ENCODE peak calls at places on chromosomes 11 and 22, in five cellular contexts. One of them, this sample, is unnamed.
A peak's percentile ranks its signal among the peaks of the same experiment; 100 is the strongest.

GRCh38 chr22:42428760-42429159 is 3.4 kb downstream of the NFAM1 start:
- DNase-seq in HFFc6: no peak
- DNase-seq in fibroblast of lung: no peak
- DNase-seq in kidney: no peak
- DNase-seq in sigmoid colon: no peak
- DNase-seq in this sample: no peak

GRCh38 chr11:118857385-118857784 is 26.3 kb upstream of the CXCR5 start:
- DNase-seq in fibroblast of lung: no peak
- DNase-seq in HFFc6: no peak
- DNase-seq in sigmoid colon: no peak
- DNase-seq in kidney: no peak
- DNase-seq in this sample: no peak

GRCh38 chr11:9853929-9854557 is 190.2 kb downstream of the SWAP70 start:
- DNase-seq in kidney: no peak
- DNase-seq in sigmoid colon: no peak
- DNase-seq in fibroblast of lung: peak; percentile 58
- DNase-seq in HFFc6: peak; percentile 7
- DNase-seq in this sample: no peak

GRCh38 chr11:59186130-59186594 is 14.2 kb downstream of the DTX4 start:
- DNase-seq in HFFc6: no peak
- DNase-seq in kidney: no peak
- DNase-seq in sigmoid colon: no peak
- DNase-seq in fibroblast of lung: no peak
- DNase-seq in this sample: peak; percentile 18

GRCh38 chr11:65872555-65873279 is at the start of gene EFEMP2:
- DNase-seq in HFFc6: no peak
- DNase-seq in fibroblast of lung: no peak
- DNase-seq in sigmoid colon: peak; percentile 83
- DNase-seq in kidney: peak; percentile 90
- DNase-seq in this sample: no peak

GRCh38 chr11:109197656-109198055 is 224.3 kb upstream of the C11orf87 start:
- DNase-seq in fibroblast of lung: no peak
- DNase-seq in kidney: no peak
- DNase-seq in HFFc6: peak; percentile 25
- DNase-seq in sigmoid colon: no peak
- DNase-seq in this sample: peak; percentile 12

GRCh38 chr11:12100886-12101285 is 9.5 kb upstream of the MICAL2 start:
- DNase-seq in HFFc6: no peak
- DNase-seq in fibroblast of lung: no peak
- DNase-seq in sigmoid colon: no peak
- DNase-seq in kidney: no peak
- DNase-seq in this sample: no peak

GRCh38 chr11:76800466-76801200 is 17.5 kb downstream of the TSKU start:
- DNase-seq in HFFc6: no peak
- DNase-seq in sigmoid colon: no peak
- DNase-seq in kidney: no peak
- DNase-seq in fibroblast of lung: no peak
- DNase-seq in this sample: no peak

GRCh38 chr11:12303431-12304149 is 73.8 kb upstream of the PARVA start:
- DNase-seq in kidney: no peak
- DNase-seq in fibroblast of lung: peak; percentile 45
- DNase-seq in sigmoid colon: no peak
- DNase-seq in HFFc6: no peak
- DNase-seq in this sample: peak; percentile 27

GRCh38 chr11:12853652-12854296 is 155.3 kb upstream of the RASSF10 start:
- DNase-seq in HFFc6: no peak
- DNase-seq in fibroblast of lung: peak; percentile 65
- DNase-seq in sigmoid colon: no peak
- DNase-seq in kidney: no peak
- DNase-seq in this sample: peak; percentile 46

GRCh38 chr22:45709866-45710265 is 38.2 kb downstream of the ATXN10 start:
- DNase-seq in fibroblast of lung: peak; percentile 28
- DNase-seq in sigmoid colon: no peak
- DNase-seq in kidney: no peak
- DNase-seq in HFFc6: peak; percentile 81
- DNase-seq in this sample: peak; percentile 37

GRCh38 chr11:86458294-86459001 is 83.8 kb downstream of the CCDC81 start:
- DNase-seq in fibroblast of lung: no peak
- DNase-seq in sigmoid colon: no peak
- DNase-seq in kidney: no peak
- DNase-seq in HFFc6: no peak
- DNase-seq in this sample: no peak

GRCh38 chr11:86456075-86456939 is 81.6 kb downstream of the CCDC81 start:
- DNase-seq in fibroblast of lung: peak; percentile 82
- DNase-seq in HFFc6: peak; percentile 72
- DNase-seq in kidney: peak; percentile 87
- DNase-seq in sigmoid colon: peak; percentile 92
- DNase-seq in this sample: peak; percentile 68

GRCh38 chr11:86459002-86459385 is 84.3 kb downstream of the CCDC81 start:
- DNase-seq in HFFc6: no peak
- DNase-seq in kidney: no peak
- DNase-seq in sigmoid colon: no peak
- DNase-seq in fibroblast of lung: peak; percentile 46
- DNase-seq in this sample: no peak

GRCh38 chr11:86449993-86450629 is 75.4 kb downstream of the CCDC81 start:
- DNase-seq in HFFc6: no peak
- DNase-seq in sigmoid colon: no peak
- DNase-seq in fibroblast of lung: no peak
- DNase-seq in kidney: no peak
- DNase-seq in this sample: no peak

DNA sequence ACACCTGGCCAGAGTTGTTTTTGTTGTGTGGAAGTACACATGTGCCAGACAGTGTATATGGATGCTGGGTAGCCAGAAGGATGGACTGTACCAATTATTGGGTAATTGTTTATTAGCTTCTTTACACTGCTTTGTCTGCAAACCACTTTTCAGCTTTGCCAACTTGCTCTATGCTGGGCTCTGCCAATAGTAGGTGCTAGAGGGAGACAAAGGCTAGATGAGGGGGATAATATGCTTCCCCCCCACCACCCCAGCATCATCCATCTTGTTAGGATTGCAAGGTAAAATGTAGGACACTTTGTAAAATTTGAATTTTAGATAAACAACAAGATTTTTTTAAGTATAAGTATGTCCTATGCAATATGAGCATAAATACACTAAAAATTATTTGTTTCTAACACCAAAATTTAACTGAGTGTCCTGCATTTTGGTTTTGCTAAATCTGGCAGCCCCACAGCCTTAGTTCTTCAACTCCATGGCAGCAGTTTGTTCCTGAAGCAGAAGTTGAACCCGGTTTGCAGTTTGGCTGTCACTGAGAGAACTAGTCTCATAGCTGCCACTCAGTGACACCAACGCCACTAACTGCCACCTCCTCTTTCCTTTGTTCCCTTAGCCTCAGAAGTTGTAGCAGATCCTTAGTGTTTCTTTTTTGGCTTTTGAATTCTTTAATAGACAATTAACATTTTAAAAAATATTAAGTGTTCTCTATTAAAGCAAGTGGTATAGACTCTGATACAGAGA is 78.8 kb downstream of the CCDC81 start:
- DNase-seq in kidney: no peak
- DNase-seq in HFFc6: no peak
- DNase-seq in sigmoid colon: no peak
- DNase-seq in fibroblast of lung: no peak
- DNase-seq in this sample: no peak
- TF ChIP-seq CTCF in kidney: no peak
- TF ChIP-seq CTCF in HFFc6: peak; percentile 41
- TF ChIP-seq CTCF in sigmoid colon: no peak
- TF ChIP-seq CTCF in fibroblast of lung: peak; percentile 18
- TF ChIP-seq CTCF in this sample: no peak

DNA sequence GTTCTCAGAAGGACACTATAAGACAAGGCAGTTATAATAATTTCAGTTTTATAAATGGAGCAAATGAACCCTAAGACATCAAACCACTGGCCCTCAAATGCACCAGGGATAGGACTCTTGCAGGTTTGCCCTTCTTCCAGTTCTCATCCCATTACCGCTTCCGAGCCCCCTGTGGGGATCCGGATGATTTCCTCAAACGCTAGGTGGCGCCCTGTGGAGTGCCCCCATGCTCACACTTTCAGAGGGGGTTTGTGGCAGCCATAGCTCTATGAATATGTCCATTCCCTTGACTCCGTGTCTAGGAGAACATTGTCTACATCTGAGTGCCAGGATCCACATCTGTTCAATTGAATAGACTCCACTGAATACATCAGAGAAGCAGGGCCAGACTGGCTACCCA is 816.3 kb downstream of the NTM start:
- DNase-seq in sigmoid colon: no peak
- DNase-seq in HFFc6: no peak
- DNase-seq in fibroblast of lung: no peak
- DNase-seq in kidney: no peak
- DNase-seq in this sample: no peak
- TF ChIP-seq CTCF in sigmoid colon: no peak
- TF ChIP-seq CTCF in HFFc6: peak; percentile 68
- TF ChIP-seq CTCF in fibroblast of lung: peak; percentile 13
- TF ChIP-seq CTCF in kidney: no peak
- TF ChIP-seq CTCF in this sample: peak; percentile 7

DNA sequence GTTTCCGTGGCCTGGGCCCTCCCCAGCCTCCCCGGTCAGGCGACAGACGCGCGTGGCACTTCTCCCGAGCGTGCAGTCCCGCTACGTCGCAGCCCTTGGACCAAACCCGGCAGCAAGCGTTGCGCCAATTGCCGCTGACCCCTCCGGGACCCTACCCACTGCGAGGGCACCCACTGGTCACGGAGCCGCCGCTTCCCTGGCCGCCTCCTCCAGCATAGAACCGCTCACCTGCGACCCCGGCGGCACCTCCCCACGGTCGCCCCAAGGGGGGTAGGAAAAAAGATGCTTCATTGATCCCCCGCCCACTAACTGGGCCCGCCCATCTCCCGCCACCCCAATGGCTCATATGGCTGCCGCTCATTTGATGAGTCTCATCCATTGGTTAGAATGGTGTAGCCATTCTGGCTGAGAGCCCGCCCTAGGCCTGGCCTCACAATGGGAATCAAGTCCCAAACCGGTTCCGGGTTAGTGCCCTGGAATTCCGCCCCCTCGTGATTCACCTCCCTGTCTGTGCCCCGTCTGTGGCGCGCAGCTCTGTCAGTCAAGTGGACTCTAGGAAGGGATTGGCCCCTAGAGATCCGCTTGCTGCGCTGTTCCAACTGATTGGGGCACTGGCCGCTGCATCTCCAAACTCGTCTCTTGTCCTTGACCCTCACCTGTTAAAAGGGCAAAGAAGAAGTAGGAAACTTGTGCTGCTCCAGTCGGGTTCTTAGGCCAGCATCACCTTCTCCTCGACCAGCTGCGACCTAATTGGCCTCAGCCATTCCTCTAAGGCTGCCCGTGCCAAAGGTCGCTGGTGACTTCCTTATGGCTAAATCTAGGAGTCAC is at the start of gene MSANTD4:
- DNase-seq in sigmoid colon: peak; percentile 100
- DNase-seq in kidney: peak; percentile 99
- DNase-seq in HFFc6: peak; percentile 100
- DNase-seq in fibroblast of lung: peak; percentile 100
- DNase-seq in this sample: peak; percentile 97
- TF ChIP-seq CTCF in sigmoid colon: no peak
- TF ChIP-seq CTCF in kidney: no peak
- TF ChIP-seq CTCF in HFFc6: no peak
- TF ChIP-seq CTCF in fibroblast of lung: no peak
- TF ChIP-seq CTCF in this sample: no peak

DNA sequence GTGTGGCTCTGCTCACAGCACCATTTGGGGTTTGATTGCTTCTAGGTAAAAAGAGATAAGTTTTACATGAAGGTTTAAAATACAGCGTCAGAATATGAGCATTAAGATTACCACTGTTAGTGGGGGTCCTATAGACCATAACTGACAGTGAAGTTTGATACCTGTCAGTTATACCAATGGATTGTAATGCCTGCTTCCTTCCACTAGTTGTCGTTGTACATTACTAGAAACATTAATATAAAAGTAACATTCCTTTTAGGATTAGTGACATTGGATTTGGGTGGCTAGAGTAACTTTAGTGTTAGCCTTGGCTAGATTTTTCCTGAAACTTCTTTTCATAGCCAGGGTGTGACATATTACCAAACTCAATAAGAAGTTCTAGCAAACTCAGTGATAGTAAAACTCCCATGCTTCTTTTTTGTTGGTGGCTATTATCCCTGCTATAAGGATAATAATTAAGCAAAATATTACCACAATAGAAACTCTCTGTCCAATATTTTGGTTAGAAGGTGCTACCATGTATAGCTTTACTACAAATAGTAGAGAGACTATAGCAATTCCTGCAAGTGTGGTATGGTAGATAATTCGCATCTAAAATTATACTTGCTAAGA is 57.1 kb downstream of the FAM181B start:
- DNase-seq in kidney: no peak
- DNase-seq in sigmoid colon: no peak
- DNase-seq in fibroblast of lung: no peak
- DNase-seq in HFFc6: no peak
- DNase-seq in this sample: peak; percentile 8
- TF ChIP-seq CTCF in kidney: no peak
- TF ChIP-seq CTCF in sigmoid colon: no peak
- TF ChIP-seq CTCF in fibroblast of lung: peak; percentile 44
- TF ChIP-seq CTCF in HFFc6: peak; percentile 77
- TF ChIP-seq CTCF in this sample: peak; percentile 39

GRCh38 chr11:106958506-106959248 is 59.6 kb downstream of the GUCY1A2 start:
- DNase-seq in sigmoid colon: no peak
- DNase-seq in HFFc6: no peak
- DNase-seq in fibroblast of lung: peak; percentile 32
- DNase-seq in kidney: no peak
- DNase-seq in this sample: no peak

GRCh38 chr11:106961518-106961917 is 56.8 kb downstream of the GUCY1A2 start:
- DNase-seq in fibroblast of lung: peak; percentile 94
- DNase-seq in HFFc6: peak; percentile 90
- DNase-seq in sigmoid colon: no peak
- DNase-seq in kidney: no peak
- DNase-seq in this sample: peak; percentile 73

GRCh38 chr11:106959386-106959785 is 58.9 kb downstream of the GUCY1A2 start:
- DNase-seq in kidney: no peak
- DNase-seq in sigmoid colon: no peak
- DNase-seq in fibroblast of lung: no peak
- DNase-seq in HFFc6: no peak
- DNase-seq in this sample: no peak

GRCh38 chr11:106959800-106960199 is 58.5 kb downstream of the GUCY1A2 start:
- DNase-seq in sigmoid colon: no peak
- DNase-seq in kidney: no peak
- DNase-seq in fibroblast of lung: peak; percentile 19
- DNase-seq in HFFc6: peak; percentile 8
- DNase-seq in this sample: no peak

GRCh38 chr11:106961048-106961447 is 57.2 kb downstream of the GUCY1A2 start:
- DNase-seq in sigmoid colon: no peak
- DNase-seq in fibroblast of lung: no peak
- DNase-seq in kidney: no peak
- DNase-seq in HFFc6: no peak
- DNase-seq in this sample: no peak
- TF ChIP-seq CTCF in sigmoid colon: no peak
- TF ChIP-seq CTCF in fibroblast of lung: no peak
- TF ChIP-seq CTCF in kidney: no peak
- TF ChIP-seq CTCF in HFFc6: no peak
- TF ChIP-seq CTCF in this sample: no peak